ENCODE peak calls at places on chromosomes 4 and X, in nine cellular contexts. N is activated T-cell treated with anti-CD3 and anti-CD28 coated beads, Interleukin-2, amount 50 U/mL, for 72 hours; L is ureter; Q is occipital lobe; Z is fibroblast of the conjunctiva; M is ACHN; T is RCC 7860; W is activated T-helper 1 cell treated with anti-CD3 and anti-CD28 coated beads, Interleukin-12 subunit alpha, Interleukin-12 subunit beta, Interleukin-2, Interleukin-4 antibody, amounts not matched to agents 30 ng/mL and 10 ng/mL and 1 ng/mL, durations not matched to agents 14 hours and 24 hours and 36 hours; I is non-pigmented ciliary epithelial cell. O is an unnamed sample.

GRCh38 chrX:10174051-10174450 is 17.3 kb downstream of the CLCN4 start:
- DNase-seq in L (no peak), W (no peak), N (no peak), Q (no peak), Z (no peak), I (no peak), M (no peak), T (no peak), O (no peak)

GRCh38 chr4:184924516-184924915 is 93.8 kb upstream of the HELT start:
- DNase-seq in M (no peak), T (no peak), W (no peak), Q (no peak), N (no peak), I (no peak), L (no peak), Z (no peak), O (no peak)

GRCh38 chr4:111579767-111580166 is 565.5 kb upstream of the FAM241A start:
- DNase-seq in W (no peak), Z (no peak), L (no peak), I (no peak), M (no peak), N (no peak), Q (no peak), T (no peak), O (no peak)

GRCh38 chrX:70960728-70961127 is 29.8 kb upstream of the SLC7A3 start:
- DNase-seq in L (no peak), Q (no peak), T (no peak), I (no peak), W (no peak), N (no peak), M (peak; percentile 2), Z (no peak), O (no peak)

GRCh38 chr4:54173281-54173912 is 55.7 kb upstream of the PDGFRA start:
- DNase-seq in T (no peak), L (no peak), I (no peak), M (no peak), Z (no peak), N (no peak), W (no peak), Q (no peak), O (no peak)

GRCh38 chrX:118976599-118977340 is 2.4 kb downstream of the LONRF3 start:
- DNase-seq in M (peak; percentile 62), Z (no peak), T (peak; percentile 50), W (no peak), N (peak; percentile 17), I (no peak), L (peak; percentile 74), Q (no peak), O (peak; percentile 59)

GRCh38 chrX:111270339-111270738 is at the start of gene CAPN6:
- DNase-seq in N (no peak), M (no peak), I (no peak), W (no peak), T (no peak), L (no peak), Q (no peak), Z (peak; percentile 9), O (peak; percentile 28)

GRCh38 chr4:121510260-121510942 is 129.6 kb upstream of the QRFPR start:
- DNase-seq in N (peak; percentile 4), W (no peak), T (no peak), Z (no peak), M (no peak), L (no peak), I (no peak), Q (no peak), O (no peak)

GRCh38 chr4:169184686-169185085 is 86.1 kb downstream of the SH3RF1 start:
- DNase-seq in W (no peak), M (no peak), Q (no peak), N (no peak), T (no peak), L (no peak), I (no peak), Z (no peak), O (no peak)

GRCh38 chr4:121484633-121485032 is 103.8 kb upstream of the QRFPR start:
- DNase-seq in Q (no peak), W (no peak), L (no peak), N (peak; percentile 13), M (peak; percentile 35), Z (peak; percentile 37), T (peak; percentile 15), I (peak; percentile 28), O (no peak)

GRCh38 chr4:165986956-165987698 is 114.1 kb downstream of the TLL1 start:
- DNase-seq in W (no peak), I (no peak), T (no peak), Q (no peak), Z (no peak), N (no peak), M (no peak), L (no peak), O (no peak)

GRCh38 chr4:14871676-14872430 is 130.4 kb upstream of the CPEB2 start:
- DNase-seq in W (no peak), I (no peak), L (no peak), M (peak; percentile 27), Q (no peak), T (no peak), Z (no peak), N (peak; percentile 23), O (no peak)

GRCh38 chrX:35016051-35016450 is 73.5 kb downstream of the FAM47B start:
- DNase-seq in T (peak; percentile 49), Z (no peak), N (no peak), M (peak; percentile 1), I (no peak), Q (no peak), W (no peak), L (no peak), O (no peak)

GRCh38 chr4:138035781-138036258 is 206.3 kb downstream of the SLC7A11 start:
- DNase-seq in I (no peak), M (peak; percentile 66), Z (peak; percentile 60), T (peak; percentile 33), W (no peak), Q (no peak), N (no peak), L (no peak), O (no peak)

GRCh38 chr4:176226736-176227135 is 31.4 kb upstream of the SPATA4 start:
- DNase-seq in Z (no peak), W (no peak), N (no peak), Q (no peak), I (no peak), M (no peak), T (no peak), L (no peak), O (no peak)

GRCh38 chr4:145609494-145610427 is 9.4 kb upstream of the MMAA start:
- DNase-seq in L (peak; percentile 68), W (peak; percentile 31), T (peak; percentile 28), I (peak; percentile 40), M (peak; percentile 74), Z (peak; percentile 69), N (peak; percentile 68), Q (peak; percentile 4), O (peak; percentile 15)

GRCh38 chr4:159608434-159608833 is 505.6 kb downstream of the RAPGEF2 start:
- DNase-seq in I (no peak), Z (no peak), Q (no peak), N (no peak), M (no peak), T (no peak), W (no peak), L (no peak), O (no peak)

GRCh38 chrX:1336331-1337143 is at the start of gene IL3RA:
- DNase-seq in I (no peak), T (no peak), N (no peak), L (no peak), W (peak; percentile 29), Q (peak; percentile 9), M (no peak), Z (no peak), O (peak; percentile 44)

GRCh38 chrX:100316987-100317386 is 93.1 kb downstream of the PCDH19 start:
- DNase-seq in Q (no peak), I (no peak), N (no peak), T (no peak), W (no peak), M (no peak), Z (peak; percentile 64), L (no peak), O (no peak)

GRCh38 chr4:149370002-149370401 is 445.6 kb downstream of the IQCM start:
- DNase-seq in M (no peak), Q (no peak), T (no peak), I (no peak), Z (no peak), L (no peak), W (no peak), N (no peak), O (no peak)

GRCh38 chr4:189364032-189364449 is 576.6 kb upstream of the FRG1 start:
- DNase-seq in L (no peak), Z (no peak), W (no peak), M (no peak), T (no peak), I (no peak), Q (no peak), N (no peak), O (no peak)

GRCh38 chrX:27619975-27620374 is 29.8 kb downstream of the DCAF8L2 start:
- DNase-seq in Q (no peak), W (no peak), T (no peak), Z (no peak), N (no peak), L (no peak), I (no peak), M (peak; percentile 1), O (no peak)

GRCh38 chr4:123652501-123652900 is 255.9 kb downstream of the SPRY1 start:
- DNase-seq in W (no peak), Q (no peak), Z (no peak), I (no peak), T (no peak), M (no peak), L (no peak), N (no peak), O (no peak)

GRCh38 chrX:136250191-136251041 is 784 bp downstream of the MAP7D3 start:
- DNase-seq in T (no peak), L (no peak), N (peak; percentile 55), Z (no peak), W (peak; percentile 14), M (peak; percentile 4), Q (no peak), I (no peak), O (no peak)

GRCh38 chr4:182144621-182145359 is 98.4 kb upstream of the TENM3 start:
- DNase-seq in Z (no peak), Q (no peak), L (no peak), M (peak; percentile 31), T (no peak), N (no peak), W (no peak), I (no peak), O (no peak)

GRCh38 chr4:83107636-83108035 is 6.9 kb downstream of the PLAC8 start:
- DNase-seq in Z (no peak), Q (no peak), N (peak; percentile 44), W (no peak), I (no peak), L (no peak), T (no peak), M (no peak), O (no peak)

GRCh38 chrX:139194571-139195280 is 335.8 kb upstream of the F9 start:
- DNase-seq in W (no peak), L (peak; percentile 44), N (no peak), T (no peak), Z (no peak), I (no peak), Q (no peak), M (no peak), O (peak; percentile 11)

GRCh38 chr4:139972305-139972704 is 181.7 kb downstream of the MAML3 start:
- DNase-seq in Z (no peak), W (no peak), L (no peak), Q (no peak), T (no peak), I (no peak), M (no peak), N (no peak), O (no peak)

GRCh38 chr4:57136281-57136680 is 26.1 kb upstream of the IGFBP7 start:
- DNase-seq in W (no peak), M (peak; percentile 15), Q (no peak), T (peak; percentile 74), L (no peak), I (peak; percentile 61), N (no peak), Z (no peak), O (no peak)

GRCh38 chr4:73456177-73457022 is 20.4 kb downstream of the AFP start:
- DNase-seq in L (no peak), T (no peak), N (no peak), Q (no peak), W (no peak), I (no peak), Z (no peak), M (no peak), O (no peak)

GRCh38 chr4:3766207-3766790 is at the start of gene ADRA2C:
- DNase-seq in Z (no peak), Q (no peak), M (peak; percentile 32), T (no peak), I (no peak), L (peak; percentile 55), N (peak; percentile 16), W (no peak), O (peak; percentile 65)